ENCODE peak calls at places on chromosomes 1 and 21, in eight cellular contexts. G is right cardiac atrium; W is heart left ventricle; Y is left ventricle myocardium inferior; P is tibial artery; Z is NT2/D1; L is CD8-positive, alpha-beta T cell; M is foreskin keratinocyte. J is an unnamed sample.

GRCh38 chr1:156599811-156600210 is 1.5 kb downstream of the GPATCH4 start:
- DNase-seq in G (no peak), W (no peak), Y (no peak), P (no peak), Z (no peak), L (no peak), M (no peak), J (peak; percentile 51)

GRCh38 chr21:45869121-45870007 is 112.2 kb upstream of the COL6A1 start:
- DNase-seq in G (no peak), W (no peak), Y (no peak), P (no peak), Z (no peak), L (no peak), M (peak; percentile 25), J (no peak)

GRCh38 chr1:222713091-222714012 is 988 bp downstream of the BROX start:
- DNase-seq in G (peak; percentile 96), W (peak; percentile 93), Y (peak; percentile 93), P (peak; percentile 98), Z (peak; percentile 98), L (peak; percentile 96), M (peak; percentile 90), J (peak; percentile 91)

GRCh38 chr1:26686795-26687194 is 9.0 kb upstream of the ARID1A start:
- DNase-seq in G (no peak), W (no peak), Y (no peak), P (no peak), Z (no peak), L (no peak), M (peak; percentile 41), J (no peak)

GRCh38 chr1:51234721-51235425 is 1.2 kb upstream of the RNF11 start:
- DNase-seq in G (peak; percentile 76), W (peak; percentile 40), Y (peak; percentile 44), P (peak; percentile 82), Z (no peak), L (peak; percentile 65), M (peak; percentile 53), J (peak; percentile 20)

GRCh38 chr1:168467452-168467851 is 76.3 kb downstream of the XCL2 start:
- DNase-seq in G (no peak), W (no peak), Y (no peak), P (no peak), Z (no peak), L (no peak), M (no peak), J (peak; percentile 78)

GRCh38 chr1:31822766-31823165 is 6.9 kb upstream of the SPOCD1 start:
- DNase-seq in G (no peak), W (no peak), Y (no peak), P (no peak), Z (no peak), L (no peak), M (no peak), J (no peak)

GRCh38 chr21:14862794-14863720 is 201.7 kb downstream of the NRIP1 start:
- DNase-seq in G (no peak), W (no peak), Y (no peak), P (no peak), Z (no peak), L (no peak), M (no peak), J (peak; percentile 28)

GRCh38 chr21:45640888-45641479 is 2.5 kb upstream of the PCBP3 start:
- DNase-seq in G (peak; percentile 64), W (peak; percentile 35), Y (no peak), P (no peak), Z (no peak), L (no peak), M (peak; percentile 45), J (no peak)

GRCh38 chr1:56639210-56639609 is 5.9 kb upstream of the PRKAA2 start:
- DNase-seq in G (no peak), W (no peak), Y (no peak), P (no peak), Z (no peak), L (no peak), M (no peak), J (no peak)

GRCh38 chr1:115099693-115100050 is 10.4 kb upstream of the TSPAN2 start:
- DNase-seq in G (no peak), W (no peak), Y (no peak), P (no peak), Z (no peak), L (no peak), M (peak; percentile 50), J (no peak)

GRCh38 chr1:46401964-46402626 is 8.0 kb downstream of the FAAH start:
- DNase-seq in G (peak; percentile 82), W (peak; percentile 40), Y (peak; percentile 39), P (peak; percentile 90), Z (no peak), L (no peak), M (peak; percentile 92), J (no peak)

GRCh38 chr1:169892819-169893644 is 664 bp downstream of the SCYL3 start:
- DNase-seq in G (peak; percentile 75), W (no peak), Y (peak; percentile 39), P (peak; percentile 73), Z (no peak), L (no peak), M (peak; percentile 28), J (no peak)

GRCh38 chr1:204493145-204493881 is 1.3 kb downstream of the PIK3C2B start:
- DNase-seq in G (peak; percentile 91), W (peak; percentile 76), Y (peak; percentile 74), P (peak; percentile 86), Z (no peak), L (peak; percentile 53), M (peak; percentile 49), J (no peak)

GRCh38 chr1:26021647-26022403 is at the start of gene EXTL1:
- DNase-seq in G (peak; percentile 90), W (peak; percentile 79), Y (peak; percentile 82), P (no peak), Z (peak; percentile 85), L (no peak), M (no peak), J (no peak)

GRCh38 chr1:210321552-210321951 is 7.2 kb upstream of the HHAT start:
- DNase-seq in G (no peak), W (no peak), Y (no peak), P (no peak), Z (no peak), L (no peak), M (peak; percentile 88), J (no peak)

GRCh38 chr1:101507547-101507971 is 270.7 kb downstream of the S1PR1 start:
- DNase-seq in G (no peak), W (peak; percentile 8), Y (no peak), P (no peak), Z (no peak), L (no peak), M (peak; percentile 65), J (no peak)

GRCh38 chr1:213266983-213267772 is 216.1 kb downstream of the RPS6KC1 start:
- DNase-seq in G (no peak), W (no peak), Y (no peak), P (no peak), Z (no peak), L (no peak), M (no peak), J (no peak)

GRCh38 chr1:169085911-169086310 is 20.6 kb upstream of the ATP1B1 start:
- DNase-seq in G (no peak), W (no peak), Y (no peak), P (no peak), Z (no peak), L (no peak), M (no peak), J (no peak)

DNA sequence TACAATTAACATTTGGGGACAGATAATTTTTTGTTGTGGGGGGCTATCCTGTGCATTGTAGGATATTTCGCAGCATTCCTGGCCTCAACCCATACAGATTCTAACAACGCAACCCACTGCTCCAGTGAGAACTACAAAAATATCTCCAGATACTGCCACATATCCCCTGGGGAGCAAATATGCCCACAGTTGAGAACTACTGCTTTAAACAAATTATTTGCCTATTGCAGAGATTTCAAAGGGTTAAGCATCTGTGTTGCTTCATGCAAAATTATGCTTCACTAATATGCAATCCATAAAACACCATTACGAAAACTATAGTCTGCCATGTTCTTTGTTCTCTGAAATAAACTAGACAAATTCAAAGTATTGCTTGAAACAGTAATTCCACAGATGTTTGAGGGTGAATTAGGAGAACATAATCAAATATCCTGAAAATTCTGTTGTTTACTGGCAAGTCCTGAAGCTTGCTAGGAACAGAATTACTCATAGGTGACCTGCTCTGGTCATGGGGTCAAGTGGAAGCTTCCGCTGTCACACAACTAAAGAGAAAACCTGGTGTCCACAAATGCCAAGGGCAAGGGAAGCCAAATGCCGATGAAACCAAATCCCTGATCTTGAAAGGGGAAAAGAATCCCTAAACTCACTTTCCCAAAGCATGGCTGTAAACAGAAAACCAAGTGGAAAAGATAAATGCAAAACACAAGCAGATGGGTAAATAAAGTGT is 149.4 kb downstream of the RERE start:
- DNase-seq in G (no peak), W (no peak), Y (no peak), P (no peak), Z (no peak), L (no peak), M (no peak), J (no peak)
- H3K4me1 ChIP-seq in G (peaks cover 18% of the 10 kb centered on the region), W (peaks cover 10% of the 10 kb centered on the region), Y (peaks cover 84% of the 10 kb centered on the region), P (no peaks in the 10 kb centered on the region), Z (no peaks in the 10 kb centered on the region), L (peaks cover 47% of the 10 kb centered on the region), M (peaks cover 27% of the 10 kb centered on the region), J (peaks cover 19% of the 10 kb centered on the region)

GRCh38 chr1:158117854-158118691 is 62.6 kb upstream of the CD1D start:
- DNase-seq in G (peak; percentile 64), W (peak; percentile 31), Y (no peak), P (no peak), Z (peak; percentile 80), L (peak; percentile 62), M (no peak), J (peak; percentile 31)
- H3K4me1 ChIP-seq in G (no peaks in the 10 kb centered on the region), W (no peaks in the 10 kb centered on the region), Y (peaks cover 19% of the 10 kb centered on the region), P (no peaks in the 10 kb centered on the region), Z (peaks cover 21% of the 10 kb centered on the region), L (peaks cover 5% of the 10 kb centered on the region), M (no peaks in the 10 kb centered on the region), J (peaks cover 5% of the 10 kb centered on the region)

GRCh38 chr1:12149791-12150175 is 17.0 kb upstream of the TNFRSF1B start:
- DNase-seq in G (peak; percentile 1), W (no peak), Y (no peak), P (no peak), Z (no peak), L (no peak), M (no peak), J (no peak)

GRCh38 chr1:12150456-12151200 is 16.2 kb upstream of the TNFRSF1B start:
- DNase-seq in G (peak; percentile 47), W (no peak), Y (no peak), P (no peak), Z (no peak), L (peak; percentile 83), M (no peak), J (peak; percentile 90)

GRCh38 chr1:12148160-12148957 is 18.4 kb upstream of the TNFRSF1B start:
- DNase-seq in G (peak; percentile 38), W (no peak), Y (no peak), P (no peak), Z (no peak), L (no peak), M (no peak), J (no peak)

GRCh38 chr1:12147116-12147753 is 19.6 kb upstream of the TNFRSF1B start:
- DNase-seq in G (peak; percentile 56), W (no peak), Y (no peak), P (no peak), Z (no peak), L (no peak), M (no peak), J (no peak)

GRCh38 chr1:12148958-12149790 is 17.6 kb upstream of the TNFRSF1B start:
- DNase-seq in G (peak; percentile 4), W (no peak), Y (no peak), P (no peak), Z (no peak), L (no peak), M (no peak), J (no peak)
- H3K4me1 ChIP-seq in G (peaks cover 21% of the 10 kb centered on the region), W (no peaks in the 10 kb centered on the region), Y (peaks cover 57% of the 10 kb centered on the region), P (no peaks in the 10 kb centered on the region), Z (peaks cover 12% of the 10 kb centered on the region), L (peaks cover 72% of the 10 kb centered on the region), M (no peaks in the 10 kb centered on the region), J (peaks cover 93% of the 10 kb centered on the region)

GRCh38 chr21:34191876-34192275 is 118.5 kb downstream of the MRPS6 start:
- DNase-seq in G (no peak), W (no peak), Y (no peak), P (no peak), Z (no peak), L (no peak), M (no peak), J (no peak)
- H3K4me1 ChIP-seq in G (peaks cover 3% of the 10 kb centered on the region), W (no peaks in the 10 kb centered on the region), Y (no peaks in the 10 kb centered on the region), P (no peaks in the 10 kb centered on the region), Z (peaks cover 3% of the 10 kb centered on the region), L (peaks cover 5% of the 10 kb centered on the region), M (no peaks in the 10 kb centered on the region), J (peaks cover 6% of the 10 kb centered on the region)

J was measured in CD4-positive, CD25-positive, alpha-beta regulatory T cell.